ENCODE peak calls at places on chromosomes 11 and 22, in eight cellular contexts. E is stomach; O is neural crest cell; P is A673; N is endodermal cell; L is transverse colon; Z is retinal pigment epithelial cell; Q is CD8-positive, alpha-beta T cell. H is an unnamed sample.

GRCh38 chr11:68968306-68969255 is 12.2 kb downstream of the MRGPRD start:
- DNase-seq in E (no peak), O (no peak), P (no peak), N (no peak), L (peak; percentile 6), Z (no peak), Q (no peak), H (no peak)

GRCh38 chr11:60905551-60906113 is 753 bp downstream of the PRPF19 start:
- DNase-seq in E (no peak), O (no peak), P (peak; percentile 29), N (no peak), L (no peak), Z (no peak), Q (peak; percentile 38), H (no peak)

GRCh38 chr11:101031713-101032112 is 97.9 kb downstream of the PGR start:
- DNase-seq in E (no peak), O (no peak), P (no peak), N (no peak), L (no peak), Z (no peak), Q (no peak), H (no peak)

GRCh38 chr11:1559103-1559951 is 12.7 kb downstream of the DUSP8 start:
- DNase-seq in E (peak; percentile 94), O (no peak), P (no peak), N (peak; percentile 82), L (peak; percentile 91), Z (peak; percentile 72), Q (peak; percentile 25), H (peak; percentile 71)

GRCh38 chr11:132022718-132023117 is 652.3 kb downstream of the NTM start:
- DNase-seq in E (no peak), O (no peak), P (peak; percentile 84), N (no peak), L (no peak), Z (peak; percentile 47), Q (no peak), H (no peak)

GRCh38 chr11:8223513-8223899 is 40.2 kb downstream of the LMO1 start:
- DNase-seq in E (no peak), O (no peak), P (no peak), N (peak; percentile 35), L (no peak), Z (no peak), Q (no peak), H (no peak)

GRCh38 chr11:9577551-9577950 is 4.1 kb downstream of the WEE1 start:
- DNase-seq in E (no peak), O (no peak), P (no peak), N (no peak), L (no peak), Z (no peak), Q (no peak), H (no peak)

GRCh38 chr11:36333468-36333867 is 37.4 kb downstream of the PRR5L start:
- DNase-seq in E (no peak), O (no peak), P (no peak), N (no peak), L (no peak), Z (no peak), Q (no peak), H (no peak)

GRCh38 chr11:122085712-122086111 is 30.3 kb downstream of the BLID start:
- DNase-seq in E (no peak), O (no peak), P (peak; percentile 67), N (no peak), L (no peak), Z (no peak), Q (no peak), H (no peak)

GRCh38 chr11:66617148-66617814 is 851 bp downstream of the RBM14 start:
- DNase-seq in E (no peak), O (no peak), P (no peak), N (no peak), L (no peak), Z (no peak), Q (no peak), H (no peak)

GRCh38 chr11:10550988-10551657 is 10.1 kb upstream of the RNF141 start:
- DNase-seq in E (no peak), O (no peak), P (peak; percentile 81), N (no peak), L (no peak), Z (no peak), Q (no peak), H (no peak)

GRCh38 chr11:35995872-35996271 is 52.0 kb downstream of the LDLRAD3 start:
- DNase-seq in E (no peak), O (no peak), P (no peak), N (no peak), L (no peak), Z (no peak), Q (no peak), H (no peak)

GRCh38 chr22:36136988-36137387 is 23.6 kb downstream of the APOL3 start:
- DNase-seq in E (no peak), O (no peak), P (no peak), N (no peak), L (no peak), Z (no peak), Q (no peak), H (no peak)

DNA sequence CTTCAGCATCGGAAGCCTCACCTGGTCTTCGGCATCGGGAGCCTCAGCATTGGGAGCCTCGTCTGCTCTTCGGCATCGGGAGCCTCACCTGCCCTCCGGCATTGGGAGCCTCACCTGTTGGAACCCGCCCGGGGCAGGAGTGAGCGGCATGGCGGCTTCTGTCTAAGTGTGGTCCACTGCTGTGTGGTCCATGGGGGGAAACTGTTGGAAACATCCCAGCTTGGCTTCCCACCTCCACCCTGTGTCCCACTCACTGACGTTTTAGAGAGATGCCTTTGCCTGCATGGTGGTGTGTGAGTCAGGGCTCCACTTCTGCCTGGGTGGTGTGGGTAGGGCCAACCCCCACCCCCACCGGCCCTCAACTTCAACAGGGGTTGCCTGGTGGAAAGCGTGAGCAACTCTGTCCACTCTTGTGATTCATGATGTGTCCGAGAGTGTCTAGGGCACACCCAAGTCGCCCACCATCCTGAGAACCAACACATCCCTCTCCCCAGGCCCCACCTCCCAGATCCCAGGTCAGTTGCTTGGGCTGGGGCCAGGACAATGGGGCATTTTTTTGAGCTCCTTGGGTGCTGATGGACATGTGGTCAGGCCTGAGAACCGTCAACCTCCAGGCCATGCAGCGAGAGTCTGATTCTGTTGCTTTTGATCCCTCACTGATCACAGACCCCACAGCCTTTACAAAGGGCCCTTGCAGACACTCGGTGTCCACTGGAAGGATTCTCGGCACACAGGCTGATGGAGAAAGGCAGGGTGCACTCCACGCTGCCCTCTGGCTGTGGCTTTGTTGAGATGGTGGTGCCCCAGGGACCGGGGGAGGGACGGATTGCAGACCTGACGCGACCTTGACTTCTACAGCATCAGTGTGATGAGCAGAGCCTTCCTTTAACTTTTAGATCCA is 406.7 kb downstream of the TBC1D22A start:
- DNase-seq in E (peak; percentile 25), O (no peak), P (peak; percentile 15), N (peak; percentile 84), L (peak; percentile 9), Z (no peak), Q (no peak), H (no peak)
- TF ChIP-seq CTCF in E (no peak), O (no peak), P (peak; percentile 39), N (peak; percentile 77), L (no peak), Z (peak; percentile 55), Q (no peak), H (peak; percentile 23)

GRCh38 chr22:29319072-29319471 is 3.6 kb upstream of the RASL10A start:
- DNase-seq in E (no peak), O (no peak), P (no peak), N (no peak), L (no peak), Z (no peak), Q (no peak), H (no peak)

GRCh38 chr22:29314074-29314473 is 1.4 kb downstream of the RASL10A start:
- DNase-seq in E (no peak), O (no peak), P (no peak), N (no peak), L (peak; percentile 83), Z (no peak), Q (no peak), H (no peak)

GRCh38 chr22:29315286-29316195 is at the start of gene RASL10A:
- DNase-seq in E (no peak), O (no peak), P (no peak), N (peak; percentile 76), L (no peak), Z (no peak), Q (no peak), H (no peak)

GRCh38 chr22:29314537-29315285 is 786 bp downstream of the RASL10A start:
- DNase-seq in E (no peak), O (no peak), P (no peak), N (peak; percentile 76), L (peak; percentile 39), Z (no peak), Q (no peak), H (no peak)

GRCh38 chr22:29316429-29316828 is 932 bp upstream of the RASL10A start:
- DNase-seq in E (no peak), O (no peak), P (no peak), N (no peak), L (no peak), Z (no peak), Q (no peak), H (no peak)
- TF ChIP-seq CTCF in E (no peak), O (no peak), P (no peak), N (no peak), L (no peak), Z (no peak), Q (no peak), H (no peak)

DNA sequence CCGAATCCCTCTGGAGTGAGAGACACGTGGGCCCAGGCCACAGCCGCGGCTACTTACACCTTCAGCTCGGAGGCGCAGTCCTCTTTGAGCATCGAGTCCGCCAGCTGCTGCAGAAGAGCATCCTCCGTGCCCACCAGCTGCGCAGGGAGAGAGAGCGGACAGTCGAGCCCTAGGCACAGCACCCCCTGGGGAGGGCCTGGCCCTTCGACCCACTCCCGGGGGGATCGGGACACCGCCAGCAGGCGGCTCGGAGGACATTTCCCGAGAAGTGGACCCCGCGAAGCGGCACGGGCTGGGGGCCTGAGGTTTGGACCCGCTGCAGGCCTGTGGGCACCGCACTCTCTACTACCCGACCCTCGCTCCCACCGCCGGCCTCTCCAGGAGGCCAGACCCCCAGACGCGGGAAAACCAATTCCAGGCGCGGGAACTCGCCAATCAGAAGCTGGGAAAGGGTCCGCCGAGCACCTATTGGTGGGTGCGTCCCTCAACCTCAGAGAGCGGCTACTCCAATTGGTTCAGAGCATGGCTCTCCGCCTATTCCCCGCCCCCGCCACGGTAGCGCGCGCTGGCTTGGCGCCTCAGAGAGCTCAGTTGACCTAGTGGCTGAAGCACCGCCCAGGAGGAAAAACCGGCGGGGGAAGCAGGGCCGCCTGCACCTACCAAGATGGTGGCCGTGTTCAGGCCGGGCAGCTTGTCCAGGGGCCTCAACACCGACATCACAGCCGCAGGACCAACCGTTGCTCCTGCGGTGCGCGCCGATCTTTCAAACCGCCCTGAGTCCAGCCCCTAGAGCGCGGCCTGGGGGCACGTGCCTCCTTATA is at the start of gene CENPM:
- DNase-seq in E (peak; percentile 92), O (peak; percentile 91), P (peak; percentile 98), N (peak; percentile 98), L (peak; percentile 93), Z (peak; percentile 76), Q (peak; percentile 87), H (peak; percentile 74)
- TF ChIP-seq CTCF in E (no peak), O (peak; percentile 42), P (no peak), N (peak; percentile 49), L (peak; percentile 40), Z (peak; percentile 24), Q (no peak), H (peak; percentile 35)

DNA sequence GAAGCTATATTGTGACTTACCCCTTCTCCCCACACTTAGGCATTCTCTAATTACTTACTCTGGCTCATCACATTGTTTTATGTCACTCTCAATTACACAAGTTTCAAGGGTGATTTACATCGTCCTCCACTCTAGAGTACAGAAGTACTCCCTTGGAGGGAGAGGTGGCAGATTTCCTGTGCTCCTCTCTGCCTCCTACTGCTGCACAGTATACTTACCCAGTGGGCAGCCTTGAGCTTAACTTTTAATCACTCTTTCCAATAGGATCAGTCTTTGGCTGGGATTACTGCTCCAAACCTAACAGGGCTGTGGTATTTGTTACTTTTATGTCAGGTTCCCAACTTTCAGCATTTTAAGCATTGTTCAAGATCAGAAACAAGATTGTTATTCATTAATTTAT is 211.5 kb downstream of the AASDHPPT start:
- DNase-seq in E (no peak), O (no peak), P (no peak), N (no peak), L (no peak), Z (no peak), Q (no peak), H (no peak)
- TF ChIP-seq CTCF in E (no peak), O (no peak), P (no peak), N (peak; percentile 65), L (no peak), Z (peak; percentile 24), Q (no peak), H (no peak)